ENCODE peak calls at places on chromosome 11, in four cellular contexts. One of them, this sample, is unnamed.

GRCh38 chr11:19868281-19868821 is 155.7 kb downstream of the NAV2 start:
- DNase-seq in K562: no peak
- DNase-seq in HepG2: no peak
- DNase-seq in GM12878: no peak
- DNase-seq in this sample: no peak

GRCh38 chr11:70367071-70367470 is 31.3 kb upstream of the CTTN start:
- DNase-seq in K562: no peak
- DNase-seq in HepG2: no peak
- DNase-seq in GM12878: no peak
- DNase-seq in this sample: no peak

GRCh38 chr11:103736986-103737622 is 299.3 kb upstream of the DDI1 start:
- DNase-seq in K562: no peak
- DNase-seq in HepG2: no peak
- DNase-seq in GM12878: no peak
- DNase-seq in this sample: no peak

GRCh38 chr11:87926250-87926970 is 248.8 kb downstream of the RAB38 start:
- DNase-seq in K562: no peak
- DNase-seq in HepG2: no peak
- DNase-seq in GM12878: no peak
- DNase-seq in this sample: no peak

GRCh38 chr11:131279685-131280084 is 90.7 kb upstream of the NTM start:
- DNase-seq in K562: no peak
- DNase-seq in HepG2: no peak
- DNase-seq in GM12878: no peak
- DNase-seq in this sample: no peak

GRCh38 chr11:22337571-22338464 is at the start of gene SLC17A6:
- DNase-seq in K562: peak; percentile 44
- DNase-seq in HepG2: peak; percentile 21
- DNase-seq in GM12878: no peak
- DNase-seq in this sample: peak; percentile 55

GRCh38 chr11:72812968-72813739 is 1.1 kb upstream of the ATG16L2 start:
- DNase-seq in K562: peak; percentile 84
- DNase-seq in HepG2: peak; percentile 70
- DNase-seq in GM12878: no peak
- DNase-seq in this sample: peak; percentile 72

GRCh38 chr11:128467610-128468041 is 119.7 kb downstream of the ETS1 start:
- DNase-seq in K562: no peak
- DNase-seq in HepG2: peak; percentile 74
- DNase-seq in GM12878: no peak
- DNase-seq in this sample: no peak

GRCh38 chr11:10122337-10123197 is 171.5 kb downstream of the SBF2 start:
- DNase-seq in K562: no peak
- DNase-seq in HepG2: no peak
- DNase-seq in GM12878: no peak
- DNase-seq in this sample: no peak

GRCh38 chr11:112885744-112886706 is 75.2 kb upstream of the NCAM1 start:
- DNase-seq in K562: no peak
- DNase-seq in HepG2: no peak
- DNase-seq in GM12878: no peak
- DNase-seq in this sample: no peak

GRCh38 chr11:9738126-9738525 is 74.2 kb downstream of the SWAP70 start:
- DNase-seq in K562: no peak
- DNase-seq in HepG2: no peak
- DNase-seq in GM12878: no peak
- DNase-seq in this sample: no peak

GRCh38 chr11:267491-267994 is 10.7 kb upstream of the NLRP6 start:
- DNase-seq in K562: peak; percentile 75
- DNase-seq in HepG2: no peak
- DNase-seq in GM12878: peak; percentile 35
- DNase-seq in this sample: no peak

GRCh38 chr11:102523887-102524286 is 6.7 kb downstream of the MMP7 start:
- DNase-seq in K562: no peak
- DNase-seq in HepG2: no peak
- DNase-seq in GM12878: no peak
- DNase-seq in this sample: no peak

GRCh38 chr11:128420943-128421342 is 166.4 kb downstream of the ETS1 start:
- DNase-seq in K562: no peak
- DNase-seq in HepG2: no peak
- DNase-seq in GM12878: no peak
- DNase-seq in this sample: no peak

GRCh38 chr11:74636633-74637184 is 44.3 kb downstream of the POLD3 start:
- DNase-seq in K562: peak; percentile 23
- DNase-seq in HepG2: no peak
- DNase-seq in GM12878: no peak
- DNase-seq in this sample: no peak

GRCh38 chr11:6206456-6207180 is 1.3 kb downstream of the C11orf42 start:
- DNase-seq in K562: no peak
- DNase-seq in HepG2: no peak
- DNase-seq in GM12878: no peak
- DNase-seq in this sample: no peak

GRCh38 chr11:92550411-92550810 is 325.8 kb downstream of the FAT3 start:
- DNase-seq in K562: no peak
- DNase-seq in HepG2: no peak
- DNase-seq in GM12878: no peak
- DNase-seq in this sample: peak; percentile 46

GRCh38 chr11:43542734-43543133 is 137.8 kb upstream of the HSD17B12 start:
- DNase-seq in K562: no peak
- DNase-seq in HepG2: no peak
- DNase-seq in GM12878: no peak
- DNase-seq in this sample: no peak

GRCh38 chr11:48083427-48083826 is 103.1 kb downstream of the PTPRJ start:
- DNase-seq in K562: no peak
- DNase-seq in HepG2: no peak
- DNase-seq in GM12878: no peak
- DNase-seq in this sample: no peak

GRCh38 chr11:74471037-74471436 is 3.7 kb upstream of the KCNE3 start:
- DNase-seq in K562: no peak
- DNase-seq in HepG2: no peak
- DNase-seq in GM12878: no peak
- DNase-seq in this sample: no peak

GRCh38 chr11:84355911-84356310 is 1069.7 kb upstream of the CCDC90B start:
- DNase-seq in K562: no peak
- DNase-seq in HepG2: no peak
- DNase-seq in GM12878: no peak
- DNase-seq in this sample: no peak

GRCh38 chr11:80925291-80925690 is 1484.5 kb upstream of the TENM4 start:
- DNase-seq in K562: no peak
- DNase-seq in HepG2: no peak
- DNase-seq in GM12878: no peak
- DNase-seq in this sample: no peak

GRCh38 chr11:2446590-2447252 is 1.9 kb downstream of the KCNQ1 start:
- DNase-seq in K562: no peak
- DNase-seq in HepG2: no peak
- DNase-seq in GM12878: no peak
- DNase-seq in this sample: no peak

GRCh38 chr11:67436459-67437081 is 912 bp downstream of the PTPRCAP start:
- DNase-seq in K562: peak; percentile 85
- DNase-seq in HepG2: no peak
- DNase-seq in GM12878: peak; percentile 75
- DNase-seq in this sample: peak; percentile 75

GRCh38 chr11:10026514-10026913 is 267.5 kb downstream of the SBF2 start:
- DNase-seq in K562: no peak
- DNase-seq in HepG2: no peak
- DNase-seq in GM12878: no peak
- DNase-seq in this sample: no peak

GRCh38 chr11:124879229-124879998 is 14.2 kb downstream of the ROBO3 start:
- DNase-seq in K562: no peak
- DNase-seq in HepG2: no peak
- DNase-seq in GM12878: no peak
- DNase-seq in this sample: no peak

GRCh38 chr11:26947904-26948639 is 45.8 kb upstream of the FIBIN start:
- DNase-seq in K562: no peak
- DNase-seq in HepG2: no peak
- DNase-seq in GM12878: no peak
- DNase-seq in this sample: no peak

GRCh38 chr11:119094816-119095065 is 6.9 kb downstream of the DPAGT1 start:
- DNase-seq in K562: no peak
- DNase-seq in HepG2: peak; percentile 64
- DNase-seq in GM12878: no peak
- DNase-seq in this sample: peak; percentile 74

GRCh38 chr11:10728154-10728553 is 22.9 kb upstream of the CTR9 start:
- DNase-seq in K562: no peak
- DNase-seq in HepG2: no peak
- DNase-seq in GM12878: no peak
- DNase-seq in this sample: no peak

GRCh38 chr11:110774138-110775014 is 62.1 kb upstream of the ARHGAP20 start:
- DNase-seq in K562: no peak
- DNase-seq in HepG2: no peak
- DNase-seq in GM12878: no peak
- DNase-seq in this sample: no peak

GRCh38 chr11:110777765-110778164 is 65.5 kb upstream of the ARHGAP20 start:
- DNase-seq in K562: no peak
- DNase-seq in HepG2: no peak
- DNase-seq in GM12878: peak; percentile 24
- DNase-seq in this sample: no peak

GRCh38 chr11:110776091-110776490 is 63.9 kb upstream of the ARHGAP20 start:
- DNase-seq in K562: no peak
- DNase-seq in HepG2: no peak
- DNase-seq in GM12878: no peak
- DNase-seq in this sample: no peak

GRCh38 chr11:110779108-110779507 is 66.9 kb upstream of the ARHGAP20 start:
- DNase-seq in K562: no peak
- DNase-seq in HepG2: no peak
- DNase-seq in GM12878: no peak
- DNase-seq in this sample: no peak

DNA sequence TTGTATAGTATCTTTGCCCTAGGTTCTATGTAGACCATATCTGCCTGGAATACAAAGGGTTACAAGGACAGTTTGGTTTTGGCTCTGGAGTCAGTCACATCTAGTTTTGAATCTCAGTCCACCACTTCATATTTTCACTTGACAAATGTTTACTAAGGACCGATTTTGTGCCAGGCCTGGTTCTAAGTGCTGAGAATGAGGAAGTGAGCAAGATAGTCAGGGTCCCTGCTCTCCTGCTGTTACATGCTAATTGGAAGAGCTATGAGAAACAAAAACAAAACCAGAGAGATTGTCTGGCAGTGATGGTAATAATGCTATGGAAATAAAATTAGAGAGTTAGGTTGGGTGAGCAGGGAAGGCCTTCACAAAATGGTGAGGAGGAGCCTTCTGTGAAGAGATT is 66.1 kb upstream of the ARHGAP20 start:
- DNase-seq in K562: no peak
- DNase-seq in HepG2: no peak
- DNase-seq in GM12878: no peak
- DNase-seq in this sample: no peak
- TF ChIP-seq ETV6 in K562: no peak
- TF ChIP-seq ETV6 in HepG2: no peak
- TF ChIP-seq ETV6 in GM12878: no peak
- TF ChIP-seq ETV6 in this sample: no peak

GRCh38 chr11:65352783-65353182 is 1.8 kb upstream of the TIGD3 start:
- DNase-seq in K562: no peak
- DNase-seq in HepG2: no peak
- DNase-seq in GM12878: no peak
- DNase-seq in this sample: no peak
- TF ChIP-seq ESRRA in K562: no peak
- TF ChIP-seq ESRRA in HepG2: no peak
- TF ChIP-seq ESRRA in GM12878: no peak
- TF ChIP-seq ESRRA in this sample: no peak

DNA sequence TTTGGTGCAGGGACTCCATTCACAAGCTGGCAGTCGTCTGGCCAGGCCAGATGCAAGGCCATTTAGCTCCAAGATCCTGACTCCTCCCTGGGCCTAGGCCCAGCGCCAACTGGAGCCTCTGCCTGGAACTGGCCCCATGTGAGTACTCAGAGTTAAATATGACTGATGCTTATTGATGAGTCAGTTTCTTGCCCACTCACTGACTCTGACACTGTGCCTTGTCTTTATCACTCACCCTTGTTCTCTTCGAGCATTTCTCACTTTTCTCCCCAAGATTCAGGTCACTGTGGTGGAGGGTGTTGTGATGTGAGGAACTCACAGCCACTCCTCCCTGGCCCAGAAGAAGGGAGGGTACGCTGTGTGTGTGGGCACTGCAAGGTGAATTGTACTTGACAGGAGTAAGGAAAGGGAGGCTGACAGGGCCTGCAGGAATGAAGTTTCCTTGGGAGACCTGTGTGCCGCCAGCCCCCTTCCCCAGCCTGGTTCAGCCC is 23.2 kb upstream of the ST3GAL4 start:
- DNase-seq in K562: no peak
- DNase-seq in HepG2: no peak
- DNase-seq in GM12878: no peak
- DNase-seq in this sample: no peak
- TF ChIP-seq ATF3 in K562: no peak
- TF ChIP-seq ATF3 in HepG2: no peak
- TF ChIP-seq ATF3 in GM12878: no peak
- TF ChIP-seq ATF3 in this sample: no peak

GRCh38 chr11:117431436-117431835 is 103.8 kb downstream of the CEP164 start:
- DNase-seq in K562: no peak
- DNase-seq in HepG2: no peak
- DNase-seq in GM12878: no peak
- DNase-seq in this sample: no peak
- TF ChIP-seq ETV6 in K562: no peak
- TF ChIP-seq ETV6 in HepG2: no peak
- TF ChIP-seq ETV6 in GM12878: no peak
- TF ChIP-seq ETV6 in this sample: no peak

GRCh38 chr11:126766425-126766824 is 234.1 kb downstream of the KIRREL3 start:
- DNase-seq in K562: no peak
- DNase-seq in HepG2: no peak
- DNase-seq in GM12878: no peak
- DNase-seq in this sample: no peak
- TF ChIP-seq ESRRA in K562: no peak
- TF ChIP-seq ESRRA in HepG2: no peak
- TF ChIP-seq ESRRA in GM12878: no peak
- TF ChIP-seq ESRRA in this sample: no peak

GRCh38 chr11:68459886-68460740 is 439 bp upstream of the PPP6R3 start:
- DNase-seq in K562: peak; percentile 98
- DNase-seq in HepG2: peak; percentile 97
- DNase-seq in GM12878: peak; percentile 90
- DNase-seq in this sample: peak; percentile 98
- TF ChIP-seq ATF3 in K562: no peak
- TF ChIP-seq ATF3 in HepG2: no peak
- TF ChIP-seq ATF3 in GM12878: no peak
- TF ChIP-seq ATF3 in this sample: no peak